ENCODE peak calls at places on chromosomes 2 and 18, in ten cellular contexts. H is transverse colon, E is stomach, B is SK-N-SH, J is ovary, N is tibial nerve, C is sigmoid colon, V is A549, I is K562, S is HepG2. P is an unnamed sample. For H3K4me1, the result is how much of the 10 kb centered on the place peaks cover.

GRCh38 chr2:175147196-175147595 is 20.8 kb downstream of the ATF2 start:
- DNase-seq in S (no peak), C (no peak), I (no peak), J (no peak), E (no peak), H (no peak), N (no peak), B (no peak), V (no peak), P (no peak)

GRCh38 chr2:106552966-106553365 is 65.8 kb downstream of the CD8B2 start:
- DNase-seq in C (no peak), V (no peak), I (no peak), S (no peak), B (no peak), E (no peak), N (no peak), J (no peak), H (no peak), P (no peak)

GRCh38 chr2:74026674-74027294 is 42.1 kb downstream of the TET3 start:
- DNase-seq in C (no peak), I (no peak), H (no peak), E (no peak), S (no peak), N (no peak), B (no peak), V (no peak), J (no peak), P (no peak)

GRCh38 chr18:286515-287310 is 18.9 kb upstream of the THOC1 start:
- DNase-seq in B (peak), E (no peak), I (no peak), N (no peak), J (no peak), H (no peak), S (peak), C (no peak), V (no peak), P (no peak)

GRCh38 chr2:222548997-222549396 is 106.9 kb downstream of the FARSB start:
- DNase-seq in S (no peak), J (no peak), I (no peak), B (no peak), N (no peak), E (no peak), H (no peak), V (no peak), C (no peak), P (no peak)

GRCh38 chr2:106546376-106546990 is 59.3 kb downstream of the CD8B2 start:
- DNase-seq in S (no peak), E (no peak), V (no peak), C (no peak), H (no peak), I (no peak), B (no peak), N (no peak), J (no peak), P (no peak)

GRCh38 chr18:40259073-40259472 is 1696.0 kb upstream of the PIK3C3 start:
- DNase-seq in V (no peak), B (no peak), H (no peak), C (no peak), S (no peak), E (no peak), I (no peak), J (no peak), N (no peak), P (no peak)

GRCh38 chr2:26848336-26849055 is 564 bp downstream of the DPYSL5 start:
- DNase-seq in C (no peak), J (peak), B (peak), S (no peak), I (no peak), V (no peak), H (no peak), N (no peak), E (no peak), P (no peak)

GRCh38 chr2:150474326-150475074 is 13.0 kb downstream of the RND3 start:
- DNase-seq in J (no peak), I (no peak), B (no peak), H (no peak), C (no peak), V (no peak), S (no peak), E (no peak), N (no peak), P (no peak)

GRCh38 chr18:43161528-43161927 is 46.0 kb upstream of the RIT2 start:
- DNase-seq in C (no peak), N (no peak), H (no peak), E (no peak), V (no peak), S (no peak), B (no peak), I (no peak), J (no peak), P (no peak)

GRCh38 chr18:30650499-30650898 is 392.0 kb downstream of the DSC3 start:
- DNase-seq in E (no peak), C (no peak), V (no peak), J (no peak), H (no peak), S (no peak), B (no peak), N (no peak), I (no peak), P (no peak)

GRCh38 chr18:35581555-35582309 is at the start of gene GALNT1:
- DNase-seq in N (no peak), E (no peak), S (no peak), H (no peak), C (no peak), J (peak), B (peak), I (peak), V (no peak), P (no peak)

GRCh38 chr2:17879913-17880274 is 1.4 kb downstream of the KCNS3 start:
- DNase-seq in E (no peak), I (no peak), C (no peak), V (no peak), S (peak), H (no peak), J (no peak), N (no peak), B (no peak), P (no peak)

GRCh38 chr18:72867721-72868665 is at the start of gene NETO1:
- DNase-seq in C (no peak), I (no peak), J (no peak), S (no peak), H (no peak), V (no peak), B (peak), N (no peak), E (no peak), P (no peak)

GRCh38 chr2:45577426-45577825 is 33.6 kb downstream of the SRBD1 start:
- DNase-seq in S (no peak), C (no peak), N (no peak), V (no peak), J (no peak), E (no peak), H (no peak), B (no peak), I (no peak), P (no peak)

GRCh38 chr18:40235881-40236280 is 1719.2 kb upstream of the PIK3C3 start:
- DNase-seq in C (no peak), V (no peak), B (no peak), N (no peak), J (no peak), H (no peak), S (no peak), E (no peak), I (no peak), P (no peak)

GRCh38 chr18:42339324-42339723 is 384.3 kb downstream of the PIK3C3 start:
- DNase-seq in J (no peak), E (no peak), C (no peak), V (no peak), S (peak), B (no peak), H (no peak), N (no peak), I (no peak), P (no peak)

GRCh38 chr18:60047556-60047955 is 147.8 kb downstream of the PMAIP1 start:
- DNase-seq in S (no peak), N (no peak), V (no peak), I (no peak), J (no peak), C (no peak), B (no peak), E (no peak), H (no peak), P (no peak)

GRCh38 chr2:19059076-19059475 is 299.3 kb downstream of the OSR1 start:
- DNase-seq in B (no peak), H (no peak), N (no peak), E (no peak), V (no peak), C (no peak), S (no peak), J (no peak), I (no peak), P (no peak)

GRCh38 chr2:236825989-236826510 is 256.4 kb downstream of the ACKR3 start:
- DNase-seq in I (no peak), B (no peak), E (no peak), S (no peak), H (no peak), C (no peak), V (no peak), J (no peak), N (no peak), P (peak)

GRCh38 chr18:31661965-31662364 is 22.4 kb downstream of the B4GALT6 start:
- DNase-seq in V (no peak), H (no peak), S (no peak), C (no peak), B (no peak), I (no peak), N (no peak), J (no peak), E (no peak), P (no peak)

GRCh38 chr2:239154971-239155805 is 245.6 kb downstream of the HDAC4 start:
- DNase-seq in C (peak), V (no peak), J (peak), H (no peak), S (no peak), N (no peak), I (no peak), E (peak), B (no peak), P (peak)

GRCh38 chr18:76588591-76589303 is 93.7 kb upstream of the ZNF516 start:
- DNase-seq in J (no peak), S (no peak), N (peak), I (no peak), B (no peak), V (no peak), C (no peak), H (no peak), E (peak), P (no peak)

GRCh38 chr2:12507295-12507694 is 209.4 kb upstream of the TRIB2 start:
- DNase-seq in I (no peak), H (no peak), S (no peak), J (peak), B (no peak), E (no peak), V (no peak), N (no peak), C (no peak), P (no peak)

GRCh38 chr2:174048238-174048637 is 83.1 kb upstream of the SP3 start:
- DNase-seq in V (no peak), N (no peak), H (no peak), J (no peak), B (peak), I (no peak), S (no peak), C (no peak), E (no peak), P (no peak)

GRCh38 chr18:40452599-40452998 is 1502.4 kb upstream of the PIK3C3 start:
- DNase-seq in I (no peak), J (no peak), H (no peak), C (no peak), E (no peak), S (no peak), N (no peak), V (no peak), B (no peak), P (no peak)

GRCh38 chr2:239951825-239952224 is 73.3 kb downstream of the NDUFA10 start:
- DNase-seq in C (no peak), I (no peak), J (no peak), E (no peak), B (no peak), N (no peak), S (no peak), V (no peak), H (no peak), P (no peak)

GRCh38 chr2:129606496-129607270 is 372.8 kb upstream of the RAB6C start:
- DNase-seq in N (no peak), H (no peak), J (no peak), S (no peak), C (no peak), V (no peak), E (no peak), I (no peak), B (peak), P (no peak)

GRCh38 chr2:65436825-65437221 is 4.4 kb upstream of the SPRED2 start:
- DNase-seq in S (no peak), E (no peak), I (peak), V (no peak), H (no peak), N (no peak), J (no peak), B (peak), C (no peak), P (no peak)

GRCh38 chr2:184599054-184599874 is 935 bp downstream of the ZNF804A start:
- DNase-seq in C (no peak), J (no peak), B (peak), S (no peak), V (no peak), E (no peak), N (no peak), H (no peak), I (no peak), P (no peak)

GRCh38 chr2:117523267-117523666 is 291.2 kb upstream of the DDX18 start:
- DNase-seq in B (peak), N (peak), V (no peak), H (peak), E (peak), S (no peak), I (peak), J (peak), C (peak), P (no peak)

GRCh38 chr2:240966457-240966905 is 31.9 kb upstream of the SNED1 start:
- DNase-seq in E (no peak), H (no peak), I (no peak), N (no peak), J (peak), S (no peak), B (no peak), V (no peak), C (no peak), P (peak)

GRCh38 chr2:135168119-135168872 is 116.2 kb downstream of the RAB3GAP1 start:
- DNase-seq in C (no peak), S (no peak), H (no peak), I (no peak), E (no peak), B (no peak), J (no peak), V (no peak), N (no peak), P (no peak)

GRCh38 chr18:48962857-48963554 is 12.2 kb upstream of the SMAD7 start:
- DNase-seq in N (no peak), V (no peak), S (no peak), E (no peak), I (no peak), C (no peak), J (no peak), B (no peak), H (no peak), P (no peak)

GRCh38 chr2:65622951-65623525 is 190.6 kb upstream of the SPRED2 start:
- DNase-seq in I (no peak), E (no peak), N (no peak), H (no peak), S (no peak), V (no peak), B (no peak), J (no peak), C (no peak), P (no peak)

GRCh38 chr18:63285332-63285731 is 34.2 kb downstream of the BCL2 start:
- DNase-seq in H (peak), B (no peak), N (no peak), J (no peak), C (no peak), V (no peak), S (no peak), E (no peak), I (no peak), P (no peak)

GRCh38 chr18:63284173-63284765 is 35.3 kb downstream of the BCL2 start:
- DNase-seq in H (no peak), E (no peak), I (no peak), B (no peak), S (no peak), C (peak), N (no peak), J (no peak), V (no peak), P (no peak)

GRCh38 chr18:63283305-63283704 is 36.3 kb downstream of the BCL2 start:
- DNase-seq in E (no peak), N (no peak), J (no peak), I (no peak), H (no peak), S (no peak), B (no peak), C (no peak), V (no peak), P (no peak)

GRCh38 chr18:63284861-63285260 is 34.7 kb downstream of the BCL2 start:
- DNase-seq in H (peak), N (no peak), I (no peak), B (no peak), S (no peak), V (no peak), J (no peak), E (no peak), C (no peak), P (no peak)

DNA sequence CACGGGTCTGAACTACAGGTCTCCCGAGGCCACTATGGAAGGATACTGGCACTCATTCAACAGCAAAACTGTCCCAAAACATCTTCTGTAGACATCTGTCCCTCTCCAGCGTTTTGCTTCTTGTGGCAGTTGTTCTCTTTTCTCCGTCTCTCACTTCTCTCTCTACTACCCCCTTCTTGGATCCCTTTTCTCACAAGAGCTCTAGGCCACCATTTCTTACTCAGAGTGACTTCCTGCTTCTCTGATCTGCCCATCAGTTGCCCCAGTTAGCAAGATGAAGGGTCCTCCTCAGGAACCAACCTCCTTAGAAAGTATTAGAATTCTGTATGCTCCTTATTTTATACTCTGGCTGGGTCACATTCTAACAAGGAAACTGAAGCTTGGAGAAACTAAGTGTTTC is 32.6 kb downstream of the BCL2 start:
- DNase-seq in N (no peak), C (no peak), E (no peak), J (no peak), V (no peak), B (no peak), I (no peak), S (no peak), H (no peak), P (no peak)
- H3K4me1 ChIP-seq in N (under half), C (under half), E (half or more), J (under half), V (under half), B (under half), I (under half), S (under half), H (half or more), P (under half)

GRCh38 chr2:68464651-68465050 is 2.4 kb downstream of the FBXO48 start:
- DNase-seq in N (no peak), B (no peak), E (no peak), C (no peak), I (no peak), V (no peak), J (no peak), H (no peak), S (no peak), P (no peak)

GRCh38 chr2:68466361-68466777 is 725 bp downstream of the FBXO48 start:
- DNase-seq in B (no peak), S (peak), V (peak), H (peak), I (peak), E (no peak), C (no peak), N (no peak), J (no peak), P (no peak)

GRCh38 chr2:68466778-68467076 is 367 bp downstream of the FBXO48 start:
- DNase-seq in I (no peak), V (no peak), J (no peak), H (no peak), S (no peak), C (no peak), N (no peak), E (no peak), B (no peak), P (no peak)

GRCh38 chr2:68465081-68465916 is 1.8 kb downstream of the FBXO48 start:
- DNase-seq in H (no peak), J (no peak), N (no peak), V (no peak), C (no peak), E (no peak), I (no peak), B (no peak), S (no peak), P (no peak)

DNA sequence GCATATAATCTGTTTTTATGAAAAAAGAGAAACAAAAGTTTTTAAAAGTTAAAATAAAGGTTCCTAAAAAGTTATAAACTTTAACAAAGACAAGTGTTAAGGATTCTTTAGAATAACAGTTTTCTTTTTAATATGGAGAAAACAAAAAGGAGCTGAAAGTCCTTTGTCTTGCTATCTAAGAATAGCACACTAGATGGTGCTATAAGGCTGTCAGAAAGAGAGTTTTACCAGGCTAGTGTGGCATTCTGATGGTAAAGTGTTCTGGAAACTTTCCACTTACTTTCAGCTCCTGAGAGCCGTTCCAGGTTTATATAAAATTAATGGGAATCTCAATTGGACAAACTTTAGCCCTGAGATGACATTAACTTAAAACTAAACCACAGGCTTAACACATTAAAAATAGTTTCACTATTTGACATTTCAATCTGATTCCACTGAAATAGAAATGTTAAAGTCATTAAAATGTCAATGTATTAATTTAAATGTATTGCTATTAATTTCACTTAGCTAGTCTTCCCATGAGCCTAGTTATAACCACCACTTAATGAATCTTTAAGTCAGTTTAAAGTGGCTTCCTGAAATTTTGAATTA is 3.7 kb downstream of the FBXO48 start:
- DNase-seq in E (no peak), B (peak), V (peak), J (no peak), C (no peak), S (peak), I (peak), H (no peak), N (no peak), P (no peak)
- TF ChIP-seq EP300 in E (no peak), B (no peak), V (no peak), J (no peak), C (no peak), S (no peak), I (no peak), H (no peak), N (no peak), P (no peak)

GRCh38 chr2:227782804-227783203 is 30.8 kb upstream of the CCL20 start:
- DNase-seq in N (no peak), H (no peak), J (no peak), C (no peak), E (no peak), B (no peak), S (no peak), V (no peak), I (no peak), P (no peak)
- H3K27ac ChIP-seq in N (no peak), H (peak), J (no peak), C (no peak), E (no peak), B (no peak), S (no peak), V (no peak), I (no peak), P (no peak)

GRCh38 chr18:12043811-12044210 is 49.8 kb upstream of the ANKRD62 start:
- DNase-seq in S (no peak), I (no peak), J (no peak), B (no peak), C (no peak), E (no peak), N (no peak), H (no peak), V (no peak), P (no peak)
- H3K4me1 ChIP-seq in S (under half), I (under half), J (under half), B (under half), C (under half), E (under half), N (under half), H (under half), V (under half), P (under half)

DNA sequence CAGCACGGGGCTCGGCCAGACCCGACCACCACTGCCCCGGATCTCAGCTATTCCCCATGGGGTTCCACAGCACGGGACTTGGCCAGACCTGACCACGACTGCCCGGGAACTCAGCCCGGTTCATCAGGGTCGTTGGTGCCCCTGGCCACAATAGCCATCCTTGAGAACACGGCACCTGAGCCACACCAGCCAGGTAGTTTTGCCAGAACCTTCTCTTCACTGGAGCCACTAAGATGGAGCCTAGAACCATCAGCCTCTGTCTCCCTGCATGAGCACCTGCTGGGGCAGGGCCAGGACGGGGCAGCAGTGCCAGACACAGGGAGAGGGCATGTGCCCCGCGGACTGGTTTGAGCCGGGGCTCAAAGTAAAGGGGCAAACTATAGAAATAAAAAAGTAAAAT is 11.4 kb upstream of the KCNG2 start:
- DNase-seq in H (no peak), V (no peak), S (no peak), I (no peak), J (no peak), C (peak), N (no peak), B (no peak), E (no peak), P (no peak)
- TF ChIP-seq EP300 in H (no peak), V (no peak), S (no peak), I (no peak), J (no peak), C (no peak), N (no peak), B (no peak), E (no peak), P (no peak)